ENCODE peak calls at places on chromosomes 3 and 15, in seven cellular contexts. G, X, W, E, R, D and Q are unnamed samples.

GRCh38 chr3:125194849-125195601 is 17.5 kb downstream of the SLC12A8 start:
- DNase-seq in W (no peak), D (no peak), G (peak), E (peak), R (peak), X (no peak), Q (no peak)

GRCh38 chr3:177554900-177555759 is 357.8 kb upstream of the TBL1XR1 start:
- DNase-seq in D (no peak), W (no peak), R (peak), E (peak), X (no peak), G (no peak), Q (no peak)

GRCh38 chr3:58009026-58009748 is 965 bp downstream of the FLNB start:
- DNase-seq in R (no peak), D (no peak), G (peak), W (no peak), E (no peak), X (peak), Q (no peak)

GRCh38 chr15:45123397-45123796 is 6.3 kb downstream of the DUOXA1 start:
- DNase-seq in R (no peak), W (no peak), G (no peak), E (no peak), D (no peak), X (no peak), Q (peak)

GRCh38 chr3:126490619-126491018 is 14.9 kb upstream of the ZXDC start:
- DNase-seq in W (no peak), R (no peak), D (no peak), E (no peak), X (peak), G (no peak), Q (no peak)

GRCh38 chr15:36814085-36814484 is 234.7 kb downstream of the CDIN1 start:
- DNase-seq in G (no peak), W (no peak), X (no peak), D (no peak), R (no peak), E (no peak), Q (no peak)

GRCh38 chr3:188323067-188323842 is 169.3 kb downstream of the LPP start:
- DNase-seq in R (no peak), W (no peak), E (no peak), X (no peak), G (peak), D (no peak), Q (no peak)

GRCh38 chr3:46491089-46492070 is 6.4 kb upstream of the RTP3 start:
- DNase-seq in R (peak), X (no peak), E (no peak), W (no peak), D (no peak), G (no peak), Q (no peak)

GRCh38 chr15:91586542-91586941 is 267.0 kb upstream of the SLCO3A1 start:
- DNase-seq in D (no peak), X (no peak), E (no peak), G (no peak), W (no peak), R (no peak), Q (no peak)

GRCh38 chr3:159765025-159765859 is 223.4 kb upstream of the IL12A start:
- DNase-seq in X (peak), E (peak), G (no peak), R (peak), W (no peak), D (peak), Q (peak)

GRCh38 chr3:191065183-191065805 is 133.7 kb upstream of the OSTN start:
- DNase-seq in D (no peak), W (no peak), R (peak), X (no peak), E (peak), G (no peak), Q (no peak)

GRCh38 chr15:67142142-67143092 is 77.0 kb downstream of the SMAD3 start:
- DNase-seq in D (no peak), W (no peak), E (peak), X (no peak), R (peak), G (no peak), Q (no peak)

DNA sequence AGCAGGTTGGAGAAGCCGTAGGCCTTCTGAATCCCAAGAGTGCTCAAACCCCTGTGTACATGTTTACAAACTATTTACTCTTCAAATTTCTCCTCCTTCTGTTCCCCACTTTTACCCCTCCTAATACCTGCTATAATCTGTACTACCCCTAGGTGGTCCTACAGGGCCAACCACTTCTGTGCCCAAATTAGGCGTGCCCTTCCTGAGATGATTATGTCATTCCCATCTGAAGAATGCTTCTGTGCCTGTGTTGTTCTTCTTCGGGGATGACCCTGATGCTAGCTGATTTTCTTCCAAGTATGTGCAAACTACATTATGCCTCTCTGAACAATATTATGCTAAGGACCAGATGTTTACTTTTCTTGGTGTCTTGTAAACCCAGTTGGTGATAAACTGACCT is 20.5 kb downstream of the RBP2 start:
- DNase-seq in X (no peak), G (peak), E (no peak), D (no peak), R (no peak), W (no peak), Q (no peak)
- TF ChIP-seq CTCF in X (peak), G (no peak), E (no peak), D (no peak), R (peak), W (no peak), Q (peak)

GRCh38 chr15:88769161-88769971 is 33.9 kb upstream of the ACAN start:
- DNase-seq in R (no peak), E (peak), W (no peak), X (peak), G (no peak), D (no peak), Q (no peak)

GRCh38 chr15:88759872-88760271 is 43.4 kb upstream of the ACAN start:
- DNase-seq in X (no peak), E (no peak), R (no peak), G (no peak), D (no peak), W (no peak), Q (no peak)

GRCh38 chr15:88764448-88764847 is 38.8 kb upstream of the ACAN start:
- DNase-seq in X (no peak), E (no peak), D (no peak), R (no peak), G (no peak), W (no peak), Q (no peak)

GRCh38 chr15:88765212-88765611 is 38.0 kb upstream of the ACAN start:
- DNase-seq in D (no peak), R (no peak), X (no peak), W (no peak), G (no peak), E (no peak), Q (no peak)
- TF ChIP-seq CTCF in D (no peak), R (no peak), X (no peak), W (no peak), G (no peak), E (no peak), Q (no peak)

GRCh38 chr15:29021901-29022300 is 136.1 kb downstream of the APBA2 start:
- DNase-seq in W (no peak), G (no peak), D (no peak), X (no peak), E (no peak), R (peak), Q (no peak)

GRCh38 chr15:29014493-29014892 is 128.7 kb downstream of the APBA2 start:
- DNase-seq in D (no peak), G (no peak), W (no peak), E (no peak), X (no peak), R (no peak), Q (no peak)

GRCh38 chr15:29018983-29019875 is 133.5 kb downstream of the APBA2 start:
- DNase-seq in R (peak), E (no peak), G (no peak), X (no peak), W (no peak), D (no peak), Q (no peak)

GRCh38 chr15:29018406-29018805 is 132.6 kb downstream of the APBA2 start:
- DNase-seq in G (no peak), E (no peak), X (peak), D (no peak), R (no peak), W (no peak), Q (no peak)
- TF ChIP-seq CTCF in G (no peak), E (no peak), X (peak), D (no peak), R (no peak), W (no peak), Q (no peak)

GRCh38 chr3:11260460-11260859 is 11.7 kb upstream of the ATG7 start:
- DNase-seq in W (no peak), G (no peak), D (no peak), E (no peak), X (no peak), R (no peak), Q (no peak)
- TF ChIP-seq CTCF in W (no peak), G (no peak), D (no peak), E (no peak), X (peak), R (no peak), Q (no peak)